ENCODE peak calls at places on chromosomes 12 and 14, in six cellular contexts. One of them, this sample, is unnamed.
A peak's percentile ranks its signal among the peaks of the same experiment; 100 is the strongest.

GRCh38 chr14:28609228-28609828 is 157.3 kb upstream of the FOXG1 start:
- DNase-seq in GM23248: peak; percentile 57
- DNase-seq in neural progenitor cell: peak; percentile 75
- DNase-seq in PC-3: peak; percentile 82
- DNase-seq in GM23338: peak; percentile 83
- DNase-seq in HCT116: peak; percentile 3
- DNase-seq in this sample: peak; percentile 30

GRCh38 chr12:93376436-93377251 is 1.1 kb upstream of the NUDT4 start:
- DNase-seq in GM23248: peak; percentile 71
- DNase-seq in neural progenitor cell: peak; percentile 81
- DNase-seq in PC-3: peak; percentile 21
- DNase-seq in GM23338: peak; percentile 65
- DNase-seq in HCT116: no peak
- DNase-seq in this sample: no peak

GRCh38 chr12:90020006-90020405 is 311.4 kb upstream of the ATP2B1 start:
- DNase-seq in GM23248: peak; percentile 43
- DNase-seq in neural progenitor cell: no peak
- DNase-seq in PC-3: no peak
- DNase-seq in GM23338: no peak
- DNase-seq in HCT116: no peak
- DNase-seq in this sample: no peak

GRCh38 chr12:56267443-56268071 is 815 bp downstream of the COQ10A start:
- DNase-seq in GM23248: peak; percentile 7
- DNase-seq in neural progenitor cell: peak; percentile 57
- DNase-seq in PC-3: no peak
- DNase-seq in GM23338: peak; percentile 58
- DNase-seq in HCT116: no peak
- DNase-seq in this sample: no peak

GRCh38 chr14:58814476-58814875 is 176.7 kb downstream of the DACT1 start:
- DNase-seq in GM23248: no peak
- DNase-seq in neural progenitor cell: no peak
- DNase-seq in PC-3: no peak
- DNase-seq in GM23338: no peak
- DNase-seq in HCT116: no peak
- DNase-seq in this sample: no peak

GRCh38 chr12:114625294-114625851 is 58.6 kb downstream of the TBX3 start:
- DNase-seq in GM23248: peak; percentile 77
- DNase-seq in neural progenitor cell: peak; percentile 83
- DNase-seq in PC-3: peak; percentile 74
- DNase-seq in GM23338: peak; percentile 91
- DNase-seq in HCT116: peak; percentile 52
- DNase-seq in this sample: peak; percentile 21

GRCh38 chr12:64560395-64561301 is 49.6 kb upstream of the RASSF3 start:
- DNase-seq in GM23248: peak; percentile 94
- DNase-seq in neural progenitor cell: peak; percentile 40
- DNase-seq in PC-3: peak; percentile 89
- DNase-seq in GM23338: peak; percentile 31
- DNase-seq in HCT116: peak; percentile 8
- DNase-seq in this sample: no peak

GRCh38 chr12:98998697-98999299 is 353.7 kb downstream of the APAF1 start:
- DNase-seq in GM23248: peak; percentile 68
- DNase-seq in neural progenitor cell: peak; percentile 45
- DNase-seq in PC-3: peak; percentile 79
- DNase-seq in GM23338: peak; percentile 71
- DNase-seq in HCT116: peak; percentile 12
- DNase-seq in this sample: peak; percentile 68

GRCh38 chr14:33435911-33436310 is 497.2 kb downstream of the NPAS3 start:
- DNase-seq in GM23248: peak; percentile 92
- DNase-seq in neural progenitor cell: no peak
- DNase-seq in PC-3: peak; percentile 94
- DNase-seq in GM23338: no peak
- DNase-seq in HCT116: no peak
- DNase-seq in this sample: no peak

GRCh38 chr12:94225924-94226630 is 77.7 kb downstream of the PLXNC1 start:
- DNase-seq in GM23248: no peak
- DNase-seq in neural progenitor cell: peak; percentile 68
- DNase-seq in PC-3: no peak
- DNase-seq in GM23338: peak; percentile 92
- DNase-seq in HCT116: no peak
- DNase-seq in this sample: no peak

GRCh38 chr14:95133282-95133681 is 24.0 kb downstream of the DICER1 start:
- DNase-seq in GM23248: no peak
- DNase-seq in neural progenitor cell: peak; percentile 68
- DNase-seq in PC-3: no peak
- DNase-seq in GM23338: no peak
- DNase-seq in HCT116: no peak
- DNase-seq in this sample: no peak

GRCh38 chr14:83520837-83521236 is 1987.2 kb upstream of the SEL1L start:
- DNase-seq in GM23248: peak; percentile 11
- DNase-seq in neural progenitor cell: no peak
- DNase-seq in PC-3: no peak
- DNase-seq in GM23338: no peak
- DNase-seq in HCT116: no peak
- DNase-seq in this sample: no peak

GRCh38 chr12:20210795-20211194 is 157.5 kb upstream of the PDE3A start:
- DNase-seq in GM23248: no peak
- DNase-seq in neural progenitor cell: no peak
- DNase-seq in PC-3: no peak
- DNase-seq in GM23338: no peak
- DNase-seq in HCT116: no peak
- DNase-seq in this sample: no peak

GRCh38 chr12:30450226-30450625 is 245.4 kb downstream of the IPO8 start:
- DNase-seq in GM23248: peak; percentile 4
- DNase-seq in neural progenitor cell: no peak
- DNase-seq in PC-3: no peak
- DNase-seq in GM23338: no peak
- DNase-seq in HCT116: no peak
- DNase-seq in this sample: no peak

GRCh38 chr12:58583541-58583940 is 336.8 kb downstream of the LRIG3 start:
- DNase-seq in GM23248: peak; percentile 72
- DNase-seq in neural progenitor cell: peak; percentile 62
- DNase-seq in PC-3: peak; percentile 26
- DNase-seq in GM23338: no peak
- DNase-seq in HCT116: no peak
- DNase-seq in this sample: no peak

GRCh38 chr14:63650336-63650952 is 8.8 kb upstream of the WDR89 start:
- DNase-seq in GM23248: peak; percentile 13
- DNase-seq in neural progenitor cell: no peak
- DNase-seq in PC-3: no peak
- DNase-seq in GM23338: no peak
- DNase-seq in HCT116: no peak
- DNase-seq in this sample: no peak

GRCh38 chr12:99918003-99918402 is 66.7 kb downstream of the ANKS1B start:
- DNase-seq in GM23248: peak; percentile 2
- DNase-seq in neural progenitor cell: no peak
- DNase-seq in PC-3: no peak
- DNase-seq in GM23338: no peak
- DNase-seq in HCT116: no peak
- DNase-seq in this sample: no peak

GRCh38 chr14:24051789-24052655 is at the start of gene CARMIL3:
- DNase-seq in GM23248: peak; percentile 71
- DNase-seq in neural progenitor cell: peak; percentile 91
- DNase-seq in PC-3: peak; percentile 57
- DNase-seq in GM23338: peak; percentile 90
- DNase-seq in HCT116: no peak
- DNase-seq in this sample: peak; percentile 52

GRCh38 chr14:32078030-32078793 is 1.1 kb downstream of the ARHGAP5 start:
- DNase-seq in GM23248: peak; percentile 60
- DNase-seq in neural progenitor cell: peak; percentile 27
- DNase-seq in PC-3: peak; percentile 39
- DNase-seq in GM23338: peak; percentile 8
- DNase-seq in HCT116: no peak
- DNase-seq in this sample: peak; percentile 14

GRCh38 chr12:3129301-3130052 is 52.3 kb downstream of the TSPAN9 start:
- DNase-seq in GM23248: peak; percentile 15
- DNase-seq in neural progenitor cell: no peak
- DNase-seq in PC-3: no peak
- DNase-seq in GM23338: no peak
- DNase-seq in HCT116: no peak
- DNase-seq in this sample: peak; percentile 33

GRCh38 chr12:118271770-118272417 is 100.8 kb downstream of the TAOK3 start:
- DNase-seq in GM23248: no peak
- DNase-seq in neural progenitor cell: no peak
- DNase-seq in PC-3: peak; percentile 98
- DNase-seq in GM23338: no peak
- DNase-seq in HCT116: no peak
- DNase-seq in this sample: no peak

GRCh38 chr14:77973246-77973645 is 173.3 kb downstream of the ADCK1 start:
- DNase-seq in GM23248: no peak
- DNase-seq in neural progenitor cell: no peak
- DNase-seq in PC-3: no peak
- DNase-seq in GM23338: no peak
- DNase-seq in HCT116: no peak
- DNase-seq in this sample: no peak

GRCh38 chr12:120939523-120939922 is 35.4 kb upstream of the SPPL3 start:
- DNase-seq in GM23248: no peak
- DNase-seq in neural progenitor cell: no peak
- DNase-seq in PC-3: no peak
- DNase-seq in GM23338: no peak
- DNase-seq in HCT116: no peak
- DNase-seq in this sample: no peak

GRCh38 chr12:7460375-7461259 is 16.7 kb upstream of the CD163L1 start:
- DNase-seq in GM23248: peak; percentile 65
- DNase-seq in neural progenitor cell: peak; percentile 69
- DNase-seq in PC-3: peak; percentile 53
- DNase-seq in GM23338: peak; percentile 84
- DNase-seq in HCT116: peak; percentile 34
- DNase-seq in this sample: peak; percentile 46

GRCh38 chr12:94643585-94643984 is 6.8 kb downstream of the TMCC3 start:
- DNase-seq in GM23248: peak; percentile 15
- DNase-seq in neural progenitor cell: no peak
- DNase-seq in PC-3: peak; percentile 6
- DNase-seq in GM23338: no peak
- DNase-seq in HCT116: no peak
- DNase-seq in this sample: no peak

GRCh38 chr12:116122639-116123038 is 154.9 kb downstream of the MED13L start:
- DNase-seq in GM23248: no peak
- DNase-seq in neural progenitor cell: peak; percentile 20
- DNase-seq in PC-3: no peak
- DNase-seq in GM23338: no peak
- DNase-seq in HCT116: no peak
- DNase-seq in this sample: no peak

GRCh38 chr12:48782457-48783395 is 6.2 kb downstream of the ADCY6 start:
- DNase-seq in GM23248: no peak
- DNase-seq in neural progenitor cell: no peak
- DNase-seq in PC-3: no peak
- DNase-seq in GM23338: peak; percentile 52
- DNase-seq in HCT116: no peak
- DNase-seq in this sample: no peak

GRCh38 chr14:92555440-92556111 is 42.0 kb downstream of the RIN3 start:
- DNase-seq in GM23248: no peak
- DNase-seq in neural progenitor cell: no peak
- DNase-seq in PC-3: no peak
- DNase-seq in GM23338: no peak
- DNase-seq in HCT116: no peak
- DNase-seq in this sample: no peak

GRCh38 chr14:105187935-105188524 is 6.9 kb upstream of the NUDT14 start:
- DNase-seq in GM23248: no peak
- DNase-seq in neural progenitor cell: no peak
- DNase-seq in PC-3: peak; percentile 65
- DNase-seq in GM23338: no peak
- DNase-seq in HCT116: no peak
- DNase-seq in this sample: no peak

DNA sequence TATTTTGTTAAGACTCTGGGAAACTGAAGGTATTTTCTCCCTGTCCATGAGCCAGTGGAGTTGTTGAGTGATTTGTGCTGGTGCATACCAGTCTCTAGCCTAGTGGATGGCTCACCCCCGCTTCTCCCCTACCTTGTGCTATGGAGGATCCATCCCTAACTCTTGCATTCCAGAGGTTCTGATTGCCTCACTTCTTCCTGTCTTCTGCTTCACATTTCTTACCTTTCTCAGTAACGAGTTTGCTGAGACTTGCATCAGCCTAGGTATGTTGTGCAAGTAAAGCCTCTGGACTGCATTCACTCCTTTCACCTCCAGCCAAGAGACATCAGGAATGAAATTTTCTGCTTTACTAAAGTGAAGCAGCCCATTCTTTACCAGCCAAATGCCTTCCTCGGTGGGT is 391.5 kb downstream of the ZFP36L1 start:
- DNase-seq in GM23248: peak; percentile 19
- DNase-seq in neural progenitor cell: no peak
- DNase-seq in PC-3: no peak
- DNase-seq in GM23338: no peak
- DNase-seq in HCT116: peak; percentile 16
- DNase-seq in this sample: no peak
- H3K27ac ChIP-seq in GM23248: peak overlapping the region; percentile 10
- H3K27ac ChIP-seq in neural progenitor cell: no peak overlapping the region
- H3K27ac ChIP-seq in PC-3: no peak overlapping the region
- H3K27ac ChIP-seq in GM23338: no peak overlapping the region
- H3K27ac ChIP-seq in HCT116: no peak overlapping the region
- H3K27ac ChIP-seq in this sample: peak overlapping the region; percentile 32

DNA sequence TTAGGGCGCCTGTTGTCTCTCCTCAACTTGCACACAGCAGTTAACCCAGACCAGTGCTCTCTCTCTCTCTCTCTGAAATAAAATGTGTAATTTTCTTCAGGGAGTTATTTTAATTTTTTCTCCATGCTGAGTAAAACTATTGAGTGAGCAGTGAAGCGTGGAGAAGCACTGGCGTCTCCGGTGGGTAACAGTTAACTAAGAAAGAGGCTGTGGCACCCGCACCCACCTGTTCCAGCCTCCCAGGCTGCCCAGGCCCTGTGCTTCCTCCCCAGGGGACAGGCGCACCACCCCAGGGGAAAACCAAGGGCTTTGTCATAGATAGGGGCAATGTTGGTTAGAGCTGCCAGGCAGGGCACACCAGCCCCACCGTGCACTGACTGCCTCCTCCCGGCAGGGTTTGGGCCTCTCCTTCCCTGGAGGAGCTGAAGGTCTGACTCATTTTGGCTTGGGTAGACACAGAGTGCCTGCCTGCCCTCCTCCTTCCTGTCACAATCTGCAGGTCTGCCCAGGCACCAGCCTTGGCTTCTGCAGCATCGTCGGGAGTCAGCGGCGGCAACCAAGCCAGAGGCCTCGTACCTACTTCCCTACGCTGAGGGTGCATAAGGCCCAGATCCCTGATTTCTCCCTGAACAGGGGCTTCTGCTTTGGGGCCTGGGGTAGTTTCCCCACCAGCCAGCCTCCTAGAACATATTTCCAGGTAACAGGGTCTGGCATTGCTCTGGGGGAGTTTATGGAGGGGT is 3.9 kb downstream of the HOXC5 start:
- DNase-seq in GM23248: peak; percentile 89
- DNase-seq in neural progenitor cell: no peak
- DNase-seq in PC-3: peak; percentile 83
- DNase-seq in GM23338: peak; percentile 38
- DNase-seq in HCT116: no peak
- DNase-seq in this sample: no peak
- TF ChIP-seq EZH2 in GM23248: no peak
- TF ChIP-seq EZH2 in neural progenitor cell: peak; percentile 23
- TF ChIP-seq EZH2 in PC-3: no peak
- TF ChIP-seq EZH2 in GM23338: peak; percentile 78
- TF ChIP-seq EZH2 in HCT116: no peak
- TF ChIP-seq EZH2 in this sample: no peak

GRCh38 chr14:75198291-75198933 is 22.0 kb upstream of the TMED10 start:
- DNase-seq in GM23248: no peak
- DNase-seq in neural progenitor cell: no peak
- DNase-seq in PC-3: no peak
- DNase-seq in GM23338: no peak
- DNase-seq in HCT116: no peak
- DNase-seq in this sample: no peak
- TF ChIP-seq EZH2phosphoT487 in GM23248: no peak
- TF ChIP-seq EZH2phosphoT487 in neural progenitor cell: no peak
- TF ChIP-seq EZH2phosphoT487 in PC-3: no peak
- TF ChIP-seq EZH2phosphoT487 in GM23338: no peak
- TF ChIP-seq EZH2phosphoT487 in HCT116: no peak
- TF ChIP-seq EZH2phosphoT487 in this sample: no peak

GRCh38 chr12:106309671-106310313 is 7.3 kb downstream of the TCP11L2 start:
- DNase-seq in GM23248: peak; percentile 75
- DNase-seq in neural progenitor cell: no peak
- DNase-seq in PC-3: peak; percentile 37
- DNase-seq in GM23338: no peak
- DNase-seq in HCT116: no peak
- DNase-seq in this sample: peak; percentile 24
- H3K27ac ChIP-seq in GM23248: peak overlapping the region; percentile 37
- H3K27ac ChIP-seq in neural progenitor cell: no peak overlapping the region
- H3K27ac ChIP-seq in PC-3: no peak overlapping the region
- H3K27ac ChIP-seq in GM23338: no peak overlapping the region
- H3K27ac ChIP-seq in HCT116: no peak overlapping the region
- H3K27ac ChIP-seq in this sample: no peak overlapping the region